ENCODE peak calls at places on chromosomes 5 and 9, in four cellular contexts. B is WTC11, W is esophagus squamous epithelium, H is activated T-cell treated with anti-CD3 and anti-CD28 coated beads for 1 hour. S is an unnamed sample.

GRCh38 chr5:96876292-96876850 is at the start of gene ERAP2:
- DNase-seq in B (no peak), H (no peak), W (no peak), S (no peak)

GRCh38 chr5:33180900-33181299 is 259.9 kb upstream of the TARS1 start:
- DNase-seq in B (no peak), H (no peak), W (no peak), S (no peak)

GRCh38 chr9:28801144-28801799 is 1228.0 kb upstream of the C9orf72 start:
- DNase-seq in B (no peak), H (no peak), W (no peak), S (no peak)

GRCh38 chr9:98129451-98129881 is 10.4 kb upstream of the TRIM14 start:
- DNase-seq in H (no peak), B (no peak), W (no peak), S (peak)

GRCh38 chr5:170333161-170333909 is 35.8 kb upstream of the LCP2 start:
- DNase-seq in B (peak), W (no peak), H (peak), S (no peak)

GRCh38 chr5:98099448-98100105 is 673.9 kb upstream of the RGMB start:
- DNase-seq in H (no peak), W (no peak), B (no peak), S (no peak)

GRCh38 chr5:164336276-164336675 is 830.9 kb downstream of the MAT2B start:
- DNase-seq in H (no peak), B (no peak), W (no peak), S (no peak)

GRCh38 chr5:160619381-160619780 is 197.7 kb downstream of the PTTG1 start:
- DNase-seq in W (no peak), H (no peak), B (no peak), S (no peak)

GRCh38 chr9:5455181-5455580 is 4.8 kb downstream of the CD274 start:
- DNase-seq in W (no peak), B (no peak), H (no peak), S (no peak)

GRCh38 chr5:141654298-141654697 is 3.1 kb upstream of the FCHSD1 start:
- DNase-seq in B (no peak), H (no peak), W (no peak), S (no peak)

GRCh38 chr9:126637002-126637849 is 23.5 kb downstream of the LMX1B start:
- DNase-seq in H (peak), W (no peak), B (no peak), S (no peak)

GRCh38 chr9:137017791-137018497 is 10.1 kb downstream of the ABCA2 start:
- DNase-seq in B (peak), H (no peak), W (no peak), S (no peak)

GRCh38 chr9:109972026-109973005 is 192.3 kb downstream of the PALM2AKAP2 start:
- DNase-seq in B (no peak), W (no peak), H (no peak), S (no peak)

GRCh38 chr5:68542207-68542606 is 326.7 kb downstream of the PIK3R1 start:
- DNase-seq in H (no peak), B (no peak), W (no peak), S (no peak)

GRCh38 chr9:1869843-1870242 is 145.3 kb upstream of the SMARCA2 start:
- DNase-seq in H (peak), W (no peak), B (peak), S (peak)

GRCh38 chr5:96752341-96753016 is 55.3 kb downstream of the ERAP1 start:
- DNase-seq in B (no peak), W (no peak), H (no peak), S (no peak)

GRCh38 chr5:178196986-178197385 is 7.3 kb upstream of the HNRNPAB start:
- DNase-seq in W (no peak), B (peak), H (no peak), S (no peak)

GRCh38 chr9:15293727-15294405 is 13.2 kb downstream of the TTC39B start:
- DNase-seq in B (no peak), H (no peak), W (no peak), S (no peak)

GRCh38 chr5:62686692-62687091 is 108.1 kb downstream of the LRRC70 start:
- DNase-seq in W (no peak), B (no peak), H (no peak), S (no peak)

GRCh38 chr5:126469925-126470324 is 46.7 kb downstream of the GRAMD2B start:
- DNase-seq in B (no peak), H (no peak), W (no peak), S (no peak)

GRCh38 chr5:38837932-38838331 is 7.9 kb upstream of the OSMR start:
- DNase-seq in B (no peak), W (no peak), H (no peak), S (no peak)

GRCh38 chr5:148759101-148759500 is 67.3 kb upstream of the ADRB2 start:
- DNase-seq in H (no peak), B (no peak), W (no peak), S (no peak)

GRCh38 chr5:150731669-150732068 is 27.1 kb downstream of the DCTN4 start:
- DNase-seq in H (no peak), B (no peak), W (no peak), S (no peak)

GRCh38 chr9:124886866-124887492 is 25.0 kb downstream of the ARPC5L start:
- DNase-seq in B (no peak), H (no peak), W (no peak), S (no peak)

GRCh38 chr9:20044686-20045085 is 255.8 kb upstream of the SLC24A2 start:
- DNase-seq in H (no peak), W (no peak), B (no peak), S (no peak)

GRCh38 chr9:111572945-111573604 is 26.4 kb downstream of the PTGR1 start:
- DNase-seq in W (no peak), H (no peak), B (no peak), S (no peak)

GRCh38 chr5:87076931-87077330 is 190.8 kb upstream of the RASA1 start:
- DNase-seq in W (no peak), B (no peak), H (no peak), S (no peak)

GRCh38 chr9:95552814-95553546 is 36.2 kb upstream of the PTCH1 start:
- DNase-seq in W (no peak), H (no peak), B (peak), S (peak)

GRCh38 chr5:144102361-144102760 is 68.1 kb downstream of the YIPF5 start:
- DNase-seq in H (no peak), B (no peak), W (no peak), S (no peak)

GRCh38 chr9:129570450-129571297 is 50.2 kb downstream of the C9orf50 start:
- DNase-seq in W (no peak), H (no peak), B (no peak), S (peak)

GRCh38 chr5:1860949-1861348 is 21.8 kb downstream of the IRX4 start:
- DNase-seq in W (no peak), B (no peak), H (no peak), S (no peak)

GRCh38 chr5:40124367-40124766 is 555.3 kb upstream of the PTGER4 start:
- DNase-seq in W (no peak), H (no peak), B (no peak), S (no peak)

GRCh38 chr5:175752826-175753535 is 95.1 kb downstream of the HRH2 start:
- DNase-seq in B (no peak), H (no peak), W (no peak), S (no peak)

GRCh38 chr9:15349892-15350761 is 43.1 kb upstream of the TTC39B start:
- DNase-seq in W (no peak), H (no peak), B (no peak), S (no peak)

GRCh38 chr5:6359941-6360683 is 18.2 kb downstream of the MED10 start:
- DNase-seq in H (no peak), B (peak), W (no peak), S (no peak)

GRCh38 chr5:37665272-37665671 is 174.6 kb downstream of the GDNF start:
- DNase-seq in W (no peak), B (no peak), H (no peak), S (no peak)

S was measured in lung.